ENCODE peak calls at places on chromosome 1, in ten cellular contexts. One of them, this sample, is unnamed. For H3K4me1, the result is how much of the 10 kb centered on the place peaks cover.

GRCh38 chr1:18234790-18235242 is 127.2 kb downstream of the IGSF21 start:
- DNase-seq in uterus: no peak
- DNase-seq in OCI-LY7: peak
- DNase-seq in tibial nerve: no peak
- DNase-seq in left lung: no peak
- DNase-seq in heart right ventricle: peak
- DNase-seq in colonic mucosa: peak
- DNase-seq in spleen: no peak
- DNase-seq in lower lobe of right lung: no peak
- DNase-seq in body of pancreas: peak
- DNase-seq in this sample: no peak

GRCh38 chr1:73627723-73628122 is 570.3 kb downstream of the LRRIQ3 start:
- DNase-seq in body of pancreas: no peak
- DNase-seq in left lung: no peak
- DNase-seq in colonic mucosa: no peak
- DNase-seq in spleen: no peak
- DNase-seq in OCI-LY7: no peak
- DNase-seq in tibial nerve: no peak
- DNase-seq in uterus: no peak
- DNase-seq in heart right ventricle: no peak
- DNase-seq in lower lobe of right lung: no peak
- DNase-seq in this sample: no peak

GRCh38 chr1:18954270-18955071 is 2.0 kb downstream of the IFFO2 start:
- DNase-seq in colonic mucosa: no peak
- DNase-seq in left lung: no peak
- DNase-seq in body of pancreas: no peak
- DNase-seq in OCI-LY7: no peak
- DNase-seq in heart right ventricle: no peak
- DNase-seq in lower lobe of right lung: no peak
- DNase-seq in tibial nerve: no peak
- DNase-seq in spleen: no peak
- DNase-seq in uterus: no peak
- DNase-seq in this sample: no peak

GRCh38 chr1:116585886-116586285 is 15.1 kb upstream of the CD58 start:
- DNase-seq in lower lobe of right lung: no peak
- DNase-seq in tibial nerve: no peak
- DNase-seq in body of pancreas: no peak
- DNase-seq in left lung: no peak
- DNase-seq in colonic mucosa: no peak
- DNase-seq in spleen: no peak
- DNase-seq in heart right ventricle: no peak
- DNase-seq in uterus: no peak
- DNase-seq in OCI-LY7: no peak
- DNase-seq in this sample: no peak

GRCh38 chr1:214838351-214838750 is 235.4 kb downstream of the CENPF start:
- DNase-seq in spleen: no peak
- DNase-seq in tibial nerve: no peak
- DNase-seq in lower lobe of right lung: no peak
- DNase-seq in heart right ventricle: no peak
- DNase-seq in colonic mucosa: no peak
- DNase-seq in uterus: no peak
- DNase-seq in OCI-LY7: no peak
- DNase-seq in body of pancreas: no peak
- DNase-seq in left lung: no peak
- DNase-seq in this sample: no peak

GRCh38 chr1:165063181-165063955 is 293.1 kb downstream of the LMX1A start:
- DNase-seq in spleen: no peak
- DNase-seq in colonic mucosa: no peak
- DNase-seq in lower lobe of right lung: no peak
- DNase-seq in tibial nerve: no peak
- DNase-seq in uterus: peak
- DNase-seq in heart right ventricle: peak
- DNase-seq in OCI-LY7: no peak
- DNase-seq in left lung: no peak
- DNase-seq in body of pancreas: no peak
- DNase-seq in this sample: no peak

GRCh38 chr1:157472959-157473358 is 79.4 kb downstream of the FCRL5 start:
- DNase-seq in left lung: no peak
- DNase-seq in uterus: no peak
- DNase-seq in spleen: no peak
- DNase-seq in OCI-LY7: no peak
- DNase-seq in heart right ventricle: no peak
- DNase-seq in body of pancreas: no peak
- DNase-seq in tibial nerve: no peak
- DNase-seq in colonic mucosa: no peak
- DNase-seq in lower lobe of right lung: no peak
- DNase-seq in this sample: no peak

GRCh38 chr1:23793018-23793781 is 2.3 kb downstream of the LYPLA2 start:
- DNase-seq in uterus: no peak
- DNase-seq in body of pancreas: peak
- DNase-seq in OCI-LY7: no peak
- DNase-seq in spleen: peak
- DNase-seq in tibial nerve: no peak
- DNase-seq in lower lobe of right lung: peak
- DNase-seq in colonic mucosa: peak
- DNase-seq in left lung: peak
- DNase-seq in heart right ventricle: peak
- DNase-seq in this sample: no peak

GRCh38 chr1:94298861-94299260 is 61.5 kb upstream of the ARHGAP29 start:
- DNase-seq in lower lobe of right lung: no peak
- DNase-seq in OCI-LY7: no peak
- DNase-seq in spleen: no peak
- DNase-seq in left lung: no peak
- DNase-seq in tibial nerve: no peak
- DNase-seq in uterus: peak
- DNase-seq in body of pancreas: no peak
- DNase-seq in heart right ventricle: peak
- DNase-seq in colonic mucosa: no peak
- DNase-seq in this sample: no peak

GRCh38 chr1:80418134-80418533 is 1382.6 kb upstream of the ADGRL2 start:
- DNase-seq in OCI-LY7: no peak
- DNase-seq in body of pancreas: no peak
- DNase-seq in tibial nerve: no peak
- DNase-seq in uterus: no peak
- DNase-seq in heart right ventricle: no peak
- DNase-seq in spleen: no peak
- DNase-seq in lower lobe of right lung: no peak
- DNase-seq in colonic mucosa: no peak
- DNase-seq in left lung: no peak
- DNase-seq in this sample: no peak

GRCh38 chr1:33088119-33088906 is 7.4 kb downstream of the AZIN2 start:
- DNase-seq in spleen: no peak
- DNase-seq in tibial nerve: no peak
- DNase-seq in heart right ventricle: no peak
- DNase-seq in left lung: no peak
- DNase-seq in body of pancreas: no peak
- DNase-seq in uterus: no peak
- DNase-seq in colonic mucosa: no peak
- DNase-seq in lower lobe of right lung: no peak
- DNase-seq in OCI-LY7: peak
- DNase-seq in this sample: no peak

GRCh38 chr1:30045304-30046090 is 677.9 kb downstream of the MATN1 start:
- DNase-seq in left lung: no peak
- DNase-seq in heart right ventricle: no peak
- DNase-seq in uterus: no peak
- DNase-seq in OCI-LY7: no peak
- DNase-seq in colonic mucosa: no peak
- DNase-seq in spleen: peak
- DNase-seq in tibial nerve: no peak
- DNase-seq in body of pancreas: no peak
- DNase-seq in lower lobe of right lung: no peak
- DNase-seq in this sample: no peak

GRCh38 chr1:225483818-225484656 is 56.2 kb upstream of the LBR start:
- DNase-seq in spleen: no peak
- DNase-seq in uterus: no peak
- DNase-seq in body of pancreas: no peak
- DNase-seq in tibial nerve: no peak
- DNase-seq in colonic mucosa: no peak
- DNase-seq in heart right ventricle: no peak
- DNase-seq in left lung: no peak
- DNase-seq in OCI-LY7: no peak
- DNase-seq in lower lobe of right lung: no peak
- DNase-seq in this sample: no peak

GRCh38 chr1:1318777-1319645 is 5.4 kb downstream of the INTS11 start:
- DNase-seq in lower lobe of right lung: no peak
- DNase-seq in body of pancreas: no peak
- DNase-seq in spleen: no peak
- DNase-seq in OCI-LY7: no peak
- DNase-seq in heart right ventricle: no peak
- DNase-seq in colonic mucosa: no peak
- DNase-seq in tibial nerve: no peak
- DNase-seq in uterus: no peak
- DNase-seq in left lung: no peak
- DNase-seq in this sample: no peak

GRCh38 chr1:1321477-1321876 is 3.0 kb downstream of the INTS11 start:
- DNase-seq in uterus: no peak
- DNase-seq in heart right ventricle: no peak
- DNase-seq in lower lobe of right lung: no peak
- DNase-seq in tibial nerve: no peak
- DNase-seq in body of pancreas: no peak
- DNase-seq in left lung: no peak
- DNase-seq in spleen: no peak
- DNase-seq in colonic mucosa: no peak
- DNase-seq in OCI-LY7: no peak
- DNase-seq in this sample: no peak

GRCh38 chr1:1318131-1318652 is 6.3 kb downstream of the INTS11 start:
- DNase-seq in lower lobe of right lung: peak
- DNase-seq in body of pancreas: peak
- DNase-seq in uterus: peak
- DNase-seq in OCI-LY7: no peak
- DNase-seq in heart right ventricle: peak
- DNase-seq in colonic mucosa: peak
- DNase-seq in tibial nerve: peak
- DNase-seq in spleen: no peak
- DNase-seq in left lung: no peak
- DNase-seq in this sample: no peak

GRCh38 chr1:1320666-1321448 is 3.6 kb downstream of the INTS11 start:
- DNase-seq in colonic mucosa: no peak
- DNase-seq in body of pancreas: no peak
- DNase-seq in uterus: no peak
- DNase-seq in spleen: no peak
- DNase-seq in lower lobe of right lung: no peak
- DNase-seq in OCI-LY7: no peak
- DNase-seq in tibial nerve: no peak
- DNase-seq in heart right ventricle: no peak
- DNase-seq in left lung: no peak
- DNase-seq in this sample: no peak

GRCh38 chr1:1319646-1319941 is 4.9 kb downstream of the INTS11 start:
- DNase-seq in spleen: no peak
- DNase-seq in tibial nerve: no peak
- DNase-seq in colonic mucosa: no peak
- DNase-seq in OCI-LY7: no peak
- DNase-seq in lower lobe of right lung: no peak
- DNase-seq in heart right ventricle: no peak
- DNase-seq in body of pancreas: no peak
- DNase-seq in left lung: no peak
- DNase-seq in uterus: no peak
- DNase-seq in this sample: no peak
- H3K4me1 ChIP-seq in spleen: under half
- H3K4me1 ChIP-seq in tibial nerve: under half
- H3K4me1 ChIP-seq in colonic mucosa: under half
- H3K4me1 ChIP-seq in OCI-LY7: under half
- H3K4me1 ChIP-seq in lower lobe of right lung: under half
- H3K4me1 ChIP-seq in heart right ventricle: under half
- H3K4me1 ChIP-seq in body of pancreas: under half
- H3K4me1 ChIP-seq in left lung: under half
- H3K4me1 ChIP-seq in uterus: under half
- H3K4me1 ChIP-seq in this sample: under half

DNA sequence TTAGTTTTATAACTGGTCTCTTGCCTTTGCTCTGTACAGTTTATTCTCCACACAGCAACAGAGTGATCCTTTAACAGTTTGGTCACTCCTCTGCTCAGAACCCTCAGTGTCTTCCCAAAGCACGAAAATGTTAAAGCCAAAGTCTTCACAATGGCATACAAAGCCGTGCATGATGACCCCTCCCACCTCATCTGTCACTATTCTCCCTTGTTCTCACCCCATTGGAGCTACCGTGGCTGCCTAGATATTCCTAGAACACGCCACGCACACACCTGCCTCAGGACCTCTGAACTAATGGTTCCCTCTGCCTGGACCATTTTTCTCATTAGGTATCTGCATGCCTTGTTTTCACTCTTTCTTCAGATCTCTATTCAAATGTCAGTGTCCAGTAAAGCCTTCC is 8.6 kb upstream of the SEMA4A start:
- DNase-seq in colonic mucosa: no peak
- DNase-seq in OCI-LY7: no peak
- DNase-seq in tibial nerve: no peak
- DNase-seq in body of pancreas: no peak
- DNase-seq in lower lobe of right lung: no peak
- DNase-seq in left lung: no peak
- DNase-seq in spleen: no peak
- DNase-seq in uterus: no peak
- DNase-seq in heart right ventricle: no peak
- DNase-seq in this sample: no peak
- H3K4me1 ChIP-seq in colonic mucosa: under half
- H3K4me1 ChIP-seq in OCI-LY7: under half
- H3K4me1 ChIP-seq in tibial nerve: under half
- H3K4me1 ChIP-seq in body of pancreas: under half
- H3K4me1 ChIP-seq in lower lobe of right lung: under half
- H3K4me1 ChIP-seq in left lung: under half
- H3K4me1 ChIP-seq in spleen: under half
- H3K4me1 ChIP-seq in uterus: under half
- H3K4me1 ChIP-seq in heart right ventricle: under half
- H3K4me1 ChIP-seq in this sample: under half

DNA sequence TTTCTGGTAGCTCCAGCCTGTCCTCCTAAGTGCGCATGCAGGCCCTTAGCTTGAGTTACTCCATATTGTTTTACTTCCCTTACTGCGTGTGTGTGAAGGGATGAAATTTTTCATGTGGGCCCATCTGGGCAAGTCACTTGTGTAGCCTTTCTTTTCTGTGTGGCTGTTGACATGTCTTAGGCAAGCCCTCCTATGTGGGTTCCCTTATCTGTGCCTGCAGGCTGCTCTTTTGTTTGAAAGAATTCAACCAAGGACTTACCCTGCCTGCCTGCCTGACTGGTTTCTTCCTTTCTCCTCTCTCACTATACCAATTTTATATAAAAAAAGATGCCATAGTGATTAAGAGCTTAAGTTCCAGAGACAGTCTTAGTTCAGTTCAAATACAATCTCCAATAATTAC is 249.3 kb downstream of the ATG4C start:
- DNase-seq in colonic mucosa: no peak
- DNase-seq in tibial nerve: no peak
- DNase-seq in heart right ventricle: no peak
- DNase-seq in OCI-LY7: no peak
- DNase-seq in spleen: no peak
- DNase-seq in uterus: no peak
- DNase-seq in body of pancreas: no peak
- DNase-seq in left lung: no peak
- DNase-seq in lower lobe of right lung: no peak
- DNase-seq in this sample: no peak
- H3K4me1 ChIP-seq in colonic mucosa: under half
- H3K4me1 ChIP-seq in tibial nerve: under half
- H3K4me1 ChIP-seq in heart right ventricle: under half
- H3K4me1 ChIP-seq in OCI-LY7: under half
- H3K4me1 ChIP-seq in spleen: under half
- H3K4me1 ChIP-seq in uterus: under half
- H3K4me1 ChIP-seq in body of pancreas: under half
- H3K4me1 ChIP-seq in left lung: under half
- H3K4me1 ChIP-seq in lower lobe of right lung: under half
- H3K4me1 ChIP-seq in this sample: under half

GRCh38 chr1:180906511-180906910 is 6.2 kb upstream of the KIAA1614 start:
- DNase-seq in uterus: no peak
- DNase-seq in colonic mucosa: no peak
- DNase-seq in tibial nerve: no peak
- DNase-seq in lower lobe of right lung: no peak
- DNase-seq in body of pancreas: no peak
- DNase-seq in spleen: no peak
- DNase-seq in left lung: no peak
- DNase-seq in OCI-LY7: no peak
- DNase-seq in heart right ventricle: no peak
- DNase-seq in this sample: no peak
- H3K4me1 ChIP-seq in uterus: under half
- H3K4me1 ChIP-seq in colonic mucosa: under half
- H3K4me1 ChIP-seq in tibial nerve: under half
- H3K4me1 ChIP-seq in lower lobe of right lung: under half
- H3K4me1 ChIP-seq in body of pancreas: under half
- H3K4me1 ChIP-seq in spleen: under half
- H3K4me1 ChIP-seq in left lung: under half
- H3K4me1 ChIP-seq in OCI-LY7: under half
- H3K4me1 ChIP-seq in heart right ventricle: under half
- H3K4me1 ChIP-seq in this sample: under half